ENCODE peak calls at places on chromosomes 5 and 9, in five cellular contexts. One of them, this sample, is unnamed.

GRCh38 chr9:31519011-31519410 is 865.4 kb upstream of the ACO1 start:
- DNase-seq in right lobe of liver: no peak
- DNase-seq in dorsolateral prefrontal cortex: no peak
- DNase-seq in thyroid gland: peak; percentile 11
- DNase-seq in uterus: no peak
- DNase-seq in this sample: no peak

GRCh38 chr5:60576425-60576824 is 123.5 kb downstream of the DEPDC1B start:
- DNase-seq in right lobe of liver: no peak
- DNase-seq in dorsolateral prefrontal cortex: no peak
- DNase-seq in thyroid gland: no peak
- DNase-seq in uterus: no peak
- DNase-seq in this sample: no peak

GRCh38 chr9:122134822-122135528 is 24.6 kb downstream of the NDUFA8 start:
- DNase-seq in right lobe of liver: no peak
- DNase-seq in dorsolateral prefrontal cortex: no peak
- DNase-seq in thyroid gland: peak; percentile 17
- DNase-seq in uterus: no peak
- DNase-seq in this sample: no peak

GRCh38 chr9:120723547-120723946 is 9.3 kb upstream of the MEGF9 start:
- DNase-seq in right lobe of liver: no peak
- DNase-seq in dorsolateral prefrontal cortex: no peak
- DNase-seq in thyroid gland: peak; percentile 59
- DNase-seq in uterus: no peak
- DNase-seq in this sample: peak; percentile 76

GRCh38 chr5:32852535-32852934 is 141.4 kb downstream of the NPR3 start:
- DNase-seq in right lobe of liver: no peak
- DNase-seq in dorsolateral prefrontal cortex: no peak
- DNase-seq in thyroid gland: peak; percentile 93
- DNase-seq in uterus: no peak
- DNase-seq in this sample: no peak

GRCh38 chr5:8184455-8185063 is 315.6 kb downstream of the MTRR start:
- DNase-seq in right lobe of liver: peak; percentile 60
- DNase-seq in dorsolateral prefrontal cortex: no peak
- DNase-seq in thyroid gland: peak; percentile 37
- DNase-seq in uterus: no peak
- DNase-seq in this sample: no peak

GRCh38 chr5:150490296-150490669 is 17.6 kb upstream of the NDST1 start:
- DNase-seq in right lobe of liver: no peak
- DNase-seq in dorsolateral prefrontal cortex: no peak
- DNase-seq in thyroid gland: no peak
- DNase-seq in uterus: no peak
- DNase-seq in this sample: no peak

GRCh38 chr9:110942522-110942921 is 95.7 kb downstream of the LPAR1 start:
- DNase-seq in right lobe of liver: no peak
- DNase-seq in dorsolateral prefrontal cortex: no peak
- DNase-seq in thyroid gland: no peak
- DNase-seq in uterus: no peak
- DNase-seq in this sample: no peak

GRCh38 chr5:5343581-5343980 is 78.9 kb upstream of the ICE1 start:
- DNase-seq in right lobe of liver: no peak
- DNase-seq in dorsolateral prefrontal cortex: no peak
- DNase-seq in thyroid gland: no peak
- DNase-seq in uterus: no peak
- DNase-seq in this sample: no peak
- H3K27ac ChIP-seq in right lobe of liver: no peak overlapping the region
- H3K27ac ChIP-seq in dorsolateral prefrontal cortex: no peak overlapping the region
- H3K27ac ChIP-seq in thyroid gland: no peak overlapping the region
- H3K27ac ChIP-seq in uterus: no peak overlapping the region
- H3K27ac ChIP-seq in this sample: no peak overlapping the region

GRCh38 chr5:36090033-36090432 is 23.4 kb upstream of the UGT3A2 start:
- DNase-seq in right lobe of liver: no peak
- DNase-seq in dorsolateral prefrontal cortex: no peak
- DNase-seq in thyroid gland: no peak
- DNase-seq in uterus: no peak
- DNase-seq in this sample: no peak
- TF ChIP-seq CTCF in right lobe of liver: peak; percentile 46
- TF ChIP-seq CTCF in dorsolateral prefrontal cortex: peak; percentile 11
- TF ChIP-seq CTCF in thyroid gland: no peak
- TF ChIP-seq CTCF in uterus: no peak
- TF ChIP-seq CTCF in this sample: no peak

DNA sequence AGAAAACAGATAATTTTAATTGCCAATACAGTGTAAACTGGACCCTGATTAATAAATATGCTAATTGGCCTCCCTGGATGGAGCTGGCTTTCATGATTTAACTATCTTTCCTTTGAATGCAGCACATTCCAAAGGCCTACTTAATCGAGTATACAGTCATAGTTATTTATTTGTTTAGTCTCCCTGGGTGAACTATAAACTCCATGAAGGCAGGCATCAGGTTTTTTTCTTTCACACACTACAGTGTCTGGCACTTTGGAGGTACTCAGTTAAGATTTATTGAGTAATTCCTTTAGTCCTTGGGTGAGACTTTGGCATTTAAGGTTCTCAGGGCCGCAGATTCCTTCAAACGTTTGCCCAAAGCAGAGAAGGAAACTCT is 20.4 kb downstream of the RUSC2 start:
- DNase-seq in right lobe of liver: no peak
- DNase-seq in dorsolateral prefrontal cortex: no peak
- DNase-seq in thyroid gland: no peak
- DNase-seq in uterus: no peak
- DNase-seq in this sample: no peak
- H3K27ac ChIP-seq in right lobe of liver: peak overlapping the region; percentile 70
- H3K27ac ChIP-seq in dorsolateral prefrontal cortex: peak overlapping the region; percentile 78
- H3K27ac ChIP-seq in thyroid gland: peak overlapping the region; percentile 85
- H3K27ac ChIP-seq in uterus: peak overlapping the region; percentile 82
- H3K27ac ChIP-seq in this sample: peak overlapping the region; percentile 80

GRCh38 chr5:135439426-135440205 is 7.5 kb downstream of the DCANP1 start:
- DNase-seq in right lobe of liver: no peak
- DNase-seq in dorsolateral prefrontal cortex: no peak
- DNase-seq in thyroid gland: peak; percentile 21
- DNase-seq in uterus: no peak
- DNase-seq in this sample: no peak

GRCh38 chr5:135435467-135436330 is 11.4 kb downstream of the DCANP1 start:
- DNase-seq in right lobe of liver: no peak
- DNase-seq in dorsolateral prefrontal cortex: no peak
- DNase-seq in thyroid gland: no peak
- DNase-seq in uterus: no peak
- DNase-seq in this sample: no peak

GRCh38 chr5:135438712-135439111 is 8.4 kb downstream of the DCANP1 start:
- DNase-seq in right lobe of liver: no peak
- DNase-seq in dorsolateral prefrontal cortex: no peak
- DNase-seq in thyroid gland: no peak
- DNase-seq in uterus: no peak
- DNase-seq in this sample: no peak

GRCh38 chr5:135436856-135437795 is 10.0 kb downstream of the DCANP1 start:
- DNase-seq in right lobe of liver: no peak
- DNase-seq in dorsolateral prefrontal cortex: no peak
- DNase-seq in thyroid gland: peak; percentile 75
- DNase-seq in uterus: no peak
- DNase-seq in this sample: no peak

GRCh38 chr5:135437796-135438560 is 9.2 kb downstream of the DCANP1 start:
- DNase-seq in right lobe of liver: no peak
- DNase-seq in dorsolateral prefrontal cortex: no peak
- DNase-seq in thyroid gland: peak; percentile 98
- DNase-seq in uterus: no peak
- DNase-seq in this sample: no peak
- TF ChIP-seq CTCF in right lobe of liver: no peak
- TF ChIP-seq CTCF in dorsolateral prefrontal cortex: no peak
- TF ChIP-seq CTCF in thyroid gland: no peak
- TF ChIP-seq CTCF in uterus: no peak
- TF ChIP-seq CTCF in this sample: no peak

GRCh38 chr5:38837932-38838331 is 7.9 kb upstream of the OSMR start:
- DNase-seq in right lobe of liver: no peak
- DNase-seq in dorsolateral prefrontal cortex: no peak
- DNase-seq in thyroid gland: no peak
- DNase-seq in uterus: no peak
- DNase-seq in this sample: no peak

GRCh38 chr5:38837416-38837815 is 8.4 kb upstream of the OSMR start:
- DNase-seq in right lobe of liver: no peak
- DNase-seq in dorsolateral prefrontal cortex: no peak
- DNase-seq in thyroid gland: no peak
- DNase-seq in uterus: no peak
- DNase-seq in this sample: no peak

GRCh38 chr5:38832810-38833209 is 13.0 kb upstream of the OSMR start:
- DNase-seq in right lobe of liver: no peak
- DNase-seq in dorsolateral prefrontal cortex: no peak
- DNase-seq in thyroid gland: no peak
- DNase-seq in uterus: no peak
- DNase-seq in this sample: no peak

GRCh38 chr5:38831909-38832308 is 13.9 kb upstream of the OSMR start:
- DNase-seq in right lobe of liver: no peak
- DNase-seq in dorsolateral prefrontal cortex: no peak
- DNase-seq in thyroid gland: no peak
- DNase-seq in uterus: no peak
- DNase-seq in this sample: no peak

GRCh38 chr5:38835887-38836286 is 9.9 kb upstream of the OSMR start:
- DNase-seq in right lobe of liver: no peak
- DNase-seq in dorsolateral prefrontal cortex: no peak
- DNase-seq in thyroid gland: no peak
- DNase-seq in uterus: no peak
- DNase-seq in this sample: no peak
- H3K27ac ChIP-seq in right lobe of liver: no peak overlapping the region
- H3K27ac ChIP-seq in dorsolateral prefrontal cortex: no peak overlapping the region
- H3K27ac ChIP-seq in thyroid gland: no peak overlapping the region
- H3K27ac ChIP-seq in uterus: no peak overlapping the region
- H3K27ac ChIP-seq in this sample: no peak overlapping the region

GRCh38 chr5:170338933-170339779 is 41.6 kb upstream of the LCP2 start:
- DNase-seq in right lobe of liver: no peak
- DNase-seq in dorsolateral prefrontal cortex: no peak
- DNase-seq in thyroid gland: no peak
- DNase-seq in uterus: no peak
- DNase-seq in this sample: peak; percentile 65
- TF ChIP-seq CTCF in right lobe of liver: peak; percentile 40
- TF ChIP-seq CTCF in dorsolateral prefrontal cortex: peak; percentile 61
- TF ChIP-seq CTCF in thyroid gland: no peak
- TF ChIP-seq CTCF in uterus: peak; percentile 37
- TF ChIP-seq CTCF in this sample: no peak

DNA sequence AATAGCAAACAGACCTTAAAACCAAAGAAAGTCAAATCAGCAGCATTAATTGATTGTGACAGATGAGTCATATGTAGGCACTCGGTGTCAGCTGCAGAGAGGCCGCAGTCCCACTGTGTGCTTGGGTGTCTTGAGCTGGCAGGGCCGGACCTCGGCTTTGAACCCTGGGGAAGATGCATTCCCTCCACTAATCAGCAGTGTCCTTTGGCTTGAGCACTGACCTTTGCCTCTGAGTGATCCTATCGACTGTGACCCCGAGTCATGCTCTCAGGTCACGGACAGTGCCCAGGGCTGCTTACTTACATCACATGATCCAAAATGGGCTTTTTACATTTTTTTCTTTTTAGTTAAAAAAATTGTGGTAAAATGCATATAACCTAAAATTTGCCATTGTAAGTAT is 188.7 kb downstream of the GADD45G start:
- DNase-seq in right lobe of liver: peak; percentile 84
- DNase-seq in dorsolateral prefrontal cortex: no peak
- DNase-seq in thyroid gland: no peak
- DNase-seq in uterus: no peak
- DNase-seq in this sample: no peak
- H3K27ac ChIP-seq in right lobe of liver: peak overlapping the region; percentile 54
- H3K27ac ChIP-seq in dorsolateral prefrontal cortex: no peak overlapping the region
- H3K27ac ChIP-seq in thyroid gland: no peak overlapping the region
- H3K27ac ChIP-seq in uterus: no peak overlapping the region
- H3K27ac ChIP-seq in this sample: no peak overlapping the region

DNA sequence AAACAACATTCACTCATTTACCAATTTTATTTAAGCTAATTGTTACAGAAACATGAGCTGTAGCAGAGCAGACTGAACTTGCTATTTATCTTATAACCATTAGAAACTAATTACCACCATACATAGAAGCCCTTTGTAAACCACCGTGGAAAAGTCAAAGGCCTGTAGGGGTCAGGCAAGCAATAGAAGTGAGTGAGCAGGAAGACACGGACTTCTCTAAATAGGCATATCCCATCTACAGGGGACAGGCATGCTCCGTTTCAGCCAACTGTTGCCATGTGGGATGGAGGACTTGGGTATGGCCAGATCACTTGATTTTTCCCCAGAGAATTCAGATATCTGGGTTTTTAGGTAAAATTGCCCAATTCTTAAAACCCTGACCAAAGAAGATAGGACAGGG is 44.8 kb downstream of the PRRC1 start:
- DNase-seq in right lobe of liver: no peak
- DNase-seq in dorsolateral prefrontal cortex: no peak
- DNase-seq in thyroid gland: no peak
- DNase-seq in uterus: no peak
- DNase-seq in this sample: no peak
- TF ChIP-seq CTCF in right lobe of liver: peak; percentile 11
- TF ChIP-seq CTCF in dorsolateral prefrontal cortex: peak; percentile 36
- TF ChIP-seq CTCF in thyroid gland: no peak
- TF ChIP-seq CTCF in uterus: peak; percentile 37
- TF ChIP-seq CTCF in this sample: no peak

GRCh38 chr5:17154211-17154996 is 63.0 kb upstream of the BASP1 start:
- DNase-seq in right lobe of liver: no peak
- DNase-seq in dorsolateral prefrontal cortex: no peak
- DNase-seq in thyroid gland: no peak
- DNase-seq in uterus: no peak
- DNase-seq in this sample: no peak

GRCh38 chr5:17151686-17152085 is 65.7 kb upstream of the BASP1 start:
- DNase-seq in right lobe of liver: no peak
- DNase-seq in dorsolateral prefrontal cortex: no peak
- DNase-seq in thyroid gland: no peak
- DNase-seq in uterus: no peak
- DNase-seq in this sample: no peak

GRCh38 chr5:17157294-17157693 is 60.1 kb upstream of the BASP1 start:
- DNase-seq in right lobe of liver: no peak
- DNase-seq in dorsolateral prefrontal cortex: no peak
- DNase-seq in thyroid gland: no peak
- DNase-seq in uterus: no peak
- DNase-seq in this sample: no peak

GRCh38 chr5:17157916-17158529 is 59.4 kb upstream of the BASP1 start:
- DNase-seq in right lobe of liver: no peak
- DNase-seq in dorsolateral prefrontal cortex: no peak
- DNase-seq in thyroid gland: peak; percentile 46
- DNase-seq in uterus: no peak
- DNase-seq in this sample: no peak

GRCh38 chr5:17156463-17156862 is 61.0 kb upstream of the BASP1 start:
- DNase-seq in right lobe of liver: no peak
- DNase-seq in dorsolateral prefrontal cortex: no peak
- DNase-seq in thyroid gland: no peak
- DNase-seq in uterus: no peak
- DNase-seq in this sample: no peak
- H3K27ac ChIP-seq in right lobe of liver: no peak overlapping the region
- H3K27ac ChIP-seq in dorsolateral prefrontal cortex: no peak overlapping the region
- H3K27ac ChIP-seq in thyroid gland: no peak overlapping the region
- H3K27ac ChIP-seq in uterus: no peak overlapping the region
- H3K27ac ChIP-seq in this sample: no peak overlapping the region